ENCODE peak calls at places on chromosomes 5 and 9, in five cellular contexts. One of them, this sample, is unnamed.

GRCh38 chr5:56112526-56113121 is 117.9 kb upstream of the IL6ST start:
- DNase-seq in GM23338: no peak
- DNase-seq in HCT116: no peak
- DNase-seq in mammary epithelial cell: peak; percentile 50
- DNase-seq in GM12878: no peak
- DNase-seq in this sample: no peak

GRCh38 chr9:137422668-137423000 is 328 bp downstream of the EXD3 start:
- DNase-seq in HCT116: no peak
- DNase-seq in GM23338: no peak
- DNase-seq in mammary epithelial cell: peak; percentile 58
- DNase-seq in GM12878: no peak
- DNase-seq in this sample: peak; percentile 42

GRCh38 chr5:144202725-144203124 is 32.1 kb downstream of the KCTD16 start:
- DNase-seq in GM23338: no peak
- DNase-seq in GM12878: no peak
- DNase-seq in HCT116: no peak
- DNase-seq in mammary epithelial cell: no peak
- DNase-seq in this sample: no peak

GRCh38 chr5:139296862-139297326 is 3.4 kb downstream of the MATR3 start:
- DNase-seq in GM23338: no peak
- DNase-seq in mammary epithelial cell: no peak
- DNase-seq in HCT116: no peak
- DNase-seq in GM12878: no peak
- DNase-seq in this sample: no peak

GRCh38 chr5:128413356-128413755 is 124.7 kb downstream of the FBN2 start:
- DNase-seq in HCT116: no peak
- DNase-seq in mammary epithelial cell: no peak
- DNase-seq in GM23338: no peak
- DNase-seq in GM12878: no peak
- DNase-seq in this sample: no peak

GRCh38 chr9:107638922-107639321 is 149.4 kb upstream of the KLF4 start:
- DNase-seq in HCT116: no peak
- DNase-seq in GM23338: no peak
- DNase-seq in mammary epithelial cell: no peak
- DNase-seq in GM12878: no peak
- DNase-seq in this sample: no peak

GRCh38 chr9:129881547-129882324 is 46.5 kb downstream of the USP20 start:
- DNase-seq in mammary epithelial cell: no peak
- DNase-seq in HCT116: no peak
- DNase-seq in GM12878: no peak
- DNase-seq in GM23338: no peak
- DNase-seq in this sample: no peak

GRCh38 chr9:121742923-121743322 is 91.5 kb downstream of the DAB2IP start:
- DNase-seq in GM12878: no peak
- DNase-seq in HCT116: no peak
- DNase-seq in GM23338: no peak
- DNase-seq in mammary epithelial cell: no peak
- DNase-seq in this sample: no peak

GRCh38 chr9:73871636-73872035 is 625.5 kb upstream of the RORB start:
- DNase-seq in GM23338: peak; percentile 12
- DNase-seq in HCT116: no peak
- DNase-seq in mammary epithelial cell: no peak
- DNase-seq in GM12878: no peak
- DNase-seq in this sample: no peak

GRCh38 chr5:4700082-4700481 is 440.0 kb upstream of the ADAMTS16 start:
- DNase-seq in GM12878: no peak
- DNase-seq in HCT116: no peak
- DNase-seq in GM23338: peak; percentile 84
- DNase-seq in mammary epithelial cell: peak; percentile 64
- DNase-seq in this sample: peak; percentile 50

GRCh38 chr5:132813599-132814440 is 718 bp downstream of the SOWAHA start:
- DNase-seq in GM12878: no peak
- DNase-seq in mammary epithelial cell: no peak
- DNase-seq in HCT116: no peak
- DNase-seq in GM23338: peak; percentile 75
- DNase-seq in this sample: peak; percentile 40

GRCh38 chr9:347667-348292 is 133.1 kb downstream of the DOCK8 start:
- DNase-seq in HCT116: peak; percentile 40
- DNase-seq in GM12878: no peak
- DNase-seq in GM23338: peak; percentile 58
- DNase-seq in mammary epithelial cell: peak; percentile 51
- DNase-seq in this sample: peak; percentile 42

GRCh38 chr9:124105266-124105665 is 93.7 kb downstream of the LHX2 start:
- DNase-seq in mammary epithelial cell: no peak
- DNase-seq in GM23338: no peak
- DNase-seq in HCT116: no peak
- DNase-seq in GM12878: no peak
- DNase-seq in this sample: no peak

GRCh38 chr5:87154191-87154590 is 113.5 kb upstream of the RASA1 start:
- DNase-seq in mammary epithelial cell: no peak
- DNase-seq in HCT116: no peak
- DNase-seq in GM23338: no peak
- DNase-seq in GM12878: no peak
- DNase-seq in this sample: no peak

GRCh38 chr5:107251151-107251550 is 419.6 kb downstream of the EFNA5 start:
- DNase-seq in mammary epithelial cell: no peak
- DNase-seq in GM12878: no peak
- DNase-seq in GM23338: no peak
- DNase-seq in HCT116: no peak
- DNase-seq in this sample: no peak

GRCh38 chr9:112836394-112836793 is 54.3 kb downstream of the SLC46A2 start:
- DNase-seq in mammary epithelial cell: no peak
- DNase-seq in HCT116: no peak
- DNase-seq in GM23338: peak; percentile 35
- DNase-seq in GM12878: no peak
- DNase-seq in this sample: no peak

GRCh38 chr5:52119768-52120167 is 667.9 kb upstream of the ITGA1 start:
- DNase-seq in GM23338: peak; percentile 27
- DNase-seq in HCT116: no peak
- DNase-seq in mammary epithelial cell: no peak
- DNase-seq in GM12878: no peak
- DNase-seq in this sample: peak; percentile 35

GRCh38 chr9:134889386-134890214 is 9.0 kb downstream of the FCN2 start:
- DNase-seq in HCT116: no peak
- DNase-seq in GM12878: no peak
- DNase-seq in mammary epithelial cell: no peak
- DNase-seq in GM23338: no peak
- DNase-seq in this sample: no peak

GRCh38 chr9:95316794-95317118 is 753 bp downstream of the FANCC start:
- DNase-seq in mammary epithelial cell: peak; percentile 75
- DNase-seq in HCT116: peak; percentile 45
- DNase-seq in GM12878: no peak
- DNase-seq in GM23338: peak; percentile 95
- DNase-seq in this sample: peak; percentile 91

GRCh38 chr9:69131682-69132081 is 42.4 kb upstream of the TJP2 start:
- DNase-seq in HCT116: no peak
- DNase-seq in GM23338: no peak
- DNase-seq in mammary epithelial cell: peak; percentile 98
- DNase-seq in GM12878: no peak
- DNase-seq in this sample: no peak

GRCh38 chr5:136215812-136216211 is 22.9 kb upstream of the SMIM32 start:
- DNase-seq in GM23338: no peak
- DNase-seq in HCT116: no peak
- DNase-seq in mammary epithelial cell: no peak
- DNase-seq in GM12878: no peak
- DNase-seq in this sample: no peak

GRCh38 chr5:170639221-170639925 is 135.6 kb downstream of the KCNIP1 start:
- DNase-seq in mammary epithelial cell: no peak
- DNase-seq in GM23338: no peak
- DNase-seq in HCT116: no peak
- DNase-seq in GM12878: no peak
- DNase-seq in this sample: no peak

GRCh38 chr5:14675309-14675708 is 10.8 kb downstream of the OTULIN start:
- DNase-seq in GM12878: no peak
- DNase-seq in GM23338: no peak
- DNase-seq in mammary epithelial cell: peak; percentile 46
- DNase-seq in HCT116: no peak
- DNase-seq in this sample: no peak

GRCh38 chr5:142446131-142446959 is 121.5 kb upstream of the SPRY4 start:
- DNase-seq in GM12878: no peak
- DNase-seq in GM23338: no peak
- DNase-seq in mammary epithelial cell: no peak
- DNase-seq in HCT116: peak; percentile 80
- DNase-seq in this sample: peak; percentile 37

GRCh38 chr5:40551706-40552557 is 127.8 kb upstream of the PTGER4 start:
- DNase-seq in HCT116: no peak
- DNase-seq in mammary epithelial cell: peak; percentile 85
- DNase-seq in GM12878: no peak
- DNase-seq in GM23338: no peak
- DNase-seq in this sample: no peak

GRCh38 chr5:17190242-17190778 is 27.1 kb upstream of the BASP1 start:
- DNase-seq in mammary epithelial cell: peak; percentile 29
- DNase-seq in GM12878: no peak
- DNase-seq in GM23338: peak; percentile 80
- DNase-seq in HCT116: peak; percentile 46
- DNase-seq in this sample: peak; percentile 83

GRCh38 chr5:54329731-54330709 is 19.6 kb upstream of the ARL15 start:
- DNase-seq in GM12878: no peak
- DNase-seq in mammary epithelial cell: peak; percentile 93
- DNase-seq in HCT116: no peak
- DNase-seq in GM23338: no peak
- DNase-seq in this sample: no peak

GRCh38 chr5:176173647-176174046 is 64.6 kb upstream of the SIMC1 start:
- DNase-seq in mammary epithelial cell: no peak
- DNase-seq in GM23338: no peak
- DNase-seq in HCT116: no peak
- DNase-seq in GM12878: no peak
- DNase-seq in this sample: no peak

GRCh38 chr9:81537964-81538363 is 151.4 kb downstream of the TLE1 start:
- DNase-seq in mammary epithelial cell: no peak
- DNase-seq in GM23338: no peak
- DNase-seq in GM12878: no peak
- DNase-seq in HCT116: no peak
- DNase-seq in this sample: no peak

GRCh38 chr9:119044801-119045200 is 324.4 kb downstream of the BRINP1 start:
- DNase-seq in GM23338: no peak
- DNase-seq in GM12878: no peak
- DNase-seq in HCT116: no peak
- DNase-seq in mammary epithelial cell: peak; percentile 45
- DNase-seq in this sample: no peak

GRCh38 chr5:174246743-174247142 is 201.2 kb downstream of the NSG2 start:
- DNase-seq in GM23338: no peak
- DNase-seq in GM12878: no peak
- DNase-seq in mammary epithelial cell: no peak
- DNase-seq in HCT116: no peak
- DNase-seq in this sample: no peak

GRCh38 chr9:69430206-69430605 is 105.2 kb downstream of the ENTREP1 start:
- DNase-seq in GM12878: no peak
- DNase-seq in mammary epithelial cell: no peak
- DNase-seq in GM23338: no peak
- DNase-seq in HCT116: no peak
- DNase-seq in this sample: no peak

GRCh38 chr9:89183146-89183545 is 4.5 kb upstream of the SHC3 start:
- DNase-seq in mammary epithelial cell: no peak
- DNase-seq in HCT116: no peak
- DNase-seq in GM23338: no peak
- DNase-seq in GM12878: no peak
- DNase-seq in this sample: no peak

GRCh38 chr5:1295650-1296037 is 776 bp upstream of the TERT start:
- DNase-seq in GM23338: no peak
- DNase-seq in GM12878: no peak
- DNase-seq in HCT116: no peak
- DNase-seq in mammary epithelial cell: no peak
- DNase-seq in this sample: no peak

GRCh38 chr5:1294839-1295649 is at the start of gene TERT:
- DNase-seq in GM12878: no peak
- DNase-seq in mammary epithelial cell: no peak
- DNase-seq in HCT116: no peak
- DNase-seq in GM23338: peak; percentile 83
- DNase-seq in this sample: peak; percentile 77

GRCh38 chr5:1293416-1293996 is 1.4 kb downstream of the TERT start:
- DNase-seq in GM12878: no peak
- DNase-seq in mammary epithelial cell: no peak
- DNase-seq in GM23338: no peak
- DNase-seq in HCT116: no peak
- DNase-seq in this sample: no peak

GRCh38 chr5:1292846-1293415 is 1.9 kb downstream of the TERT start:
- DNase-seq in GM23338: no peak
- DNase-seq in mammary epithelial cell: no peak
- DNase-seq in GM12878: no peak
- DNase-seq in HCT116: no peak
- DNase-seq in this sample: no peak

GRCh38 chr5:1293997-1294838 is 650 bp downstream of the TERT start:
- DNase-seq in HCT116: no peak
- DNase-seq in GM12878: no peak
- DNase-seq in GM23338: peak; percentile 72
- DNase-seq in mammary epithelial cell: no peak
- DNase-seq in this sample: no peak
- TF ChIP-seq EZH2 in HCT116: no peak
- TF ChIP-seq EZH2 in GM12878: no peak
- TF ChIP-seq EZH2 in GM23338: no peak
- TF ChIP-seq EZH2 in mammary epithelial cell: no peak
- TF ChIP-seq EZH2 in this sample: no peak

DNA sequence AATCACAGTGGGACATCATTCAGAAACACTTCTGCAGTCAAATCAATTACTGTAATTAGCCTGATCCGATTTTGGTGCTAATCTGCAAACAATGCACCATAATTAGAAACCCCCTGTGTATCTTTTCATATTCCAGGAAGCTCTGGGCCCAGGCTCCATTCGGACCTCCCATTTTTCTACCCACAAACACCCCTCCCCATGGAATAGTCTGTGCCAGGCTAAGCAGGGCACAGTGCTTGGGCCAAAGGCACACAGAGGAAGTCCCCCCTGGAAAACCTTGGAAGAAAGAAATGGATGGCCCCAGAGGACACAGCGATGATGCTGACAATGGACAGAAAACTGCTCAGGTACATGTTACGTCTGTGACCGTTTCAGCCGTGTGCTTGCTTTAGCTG is 129.1 kb upstream of the PANK3 start:
- DNase-seq in HCT116: no peak
- DNase-seq in GM12878: no peak
- DNase-seq in mammary epithelial cell: no peak
- DNase-seq in GM23338: no peak
- DNase-seq in this sample: no peak
- H3K27ac ChIP-seq in HCT116: no peak overlapping the region
- H3K27ac ChIP-seq in GM12878: no peak overlapping the region
- H3K27ac ChIP-seq in mammary epithelial cell: no peak overlapping the region
- H3K27ac ChIP-seq in GM23338: no peak overlapping the region
- H3K27ac ChIP-seq in this sample: no peak overlapping the region

GRCh38 chr5:504326-505148 is 19.7 kb downstream of the SLC9A3 start:
- DNase-seq in GM12878: no peak
- DNase-seq in mammary epithelial cell: no peak
- DNase-seq in HCT116: no peak
- DNase-seq in GM23338: no peak
- DNase-seq in this sample: no peak
- H3K4me1 ChIP-seq in GM12878: no peaks in the 10 kb centered on the region
- H3K4me1 ChIP-seq in mammary epithelial cell: no peaks in the 10 kb centered on the region
- H3K4me1 ChIP-seq in HCT116: no peaks in the 10 kb centered on the region
- H3K4me1 ChIP-seq in GM23338: no peaks in the 10 kb centered on the region
- H3K4me1 ChIP-seq in this sample: no peaks in the 10 kb centered on the region

GRCh38 chr9:77014597-77015263 is 4.7 kb upstream of the FOXB2 start:
- DNase-seq in HCT116: no peak
- DNase-seq in mammary epithelial cell: no peak
- DNase-seq in GM12878: no peak
- DNase-seq in GM23338: peak; percentile 71
- DNase-seq in this sample: no peak
- TF ChIP-seq EZH2 in HCT116: no peak
- TF ChIP-seq EZH2 in mammary epithelial cell: no peak
- TF ChIP-seq EZH2 in GM12878: no peak
- TF ChIP-seq EZH2 in GM23338: peak; percentile 69
- TF ChIP-seq EZH2 in this sample: peak; percentile 48